ENCODE peak calls at places on chromosomes 11 and 22, in eight cellular contexts. A is left ventricle myocardium inferior, Z is A549, T is foreskin fibroblast, B is iPS-NIHi11, D is caudate nucleus, W is H54, J is non-pigmented ciliary epithelial cell. V is an unnamed sample.

GRCh38 chr22:21650823-21651520 is 8.9 kb downstream of the SDF2L1 start:
- DNase-seq in T (no peak), D (no peak), J (no peak), W (no peak), B (no peak), Z (no peak), A (no peak), V (peak; percentile 33)

GRCh38 chr11:59802639-59803176 is 7.9 kb downstream of the MRPL16 start:
- DNase-seq in W (no peak), Z (peak; percentile 58), A (no peak), B (no peak), D (peak; percentile 40), J (no peak), T (peak; percentile 41), V (peak; percentile 60)

GRCh38 chr11:40877981-40878380 is 581.5 kb downstream of the LRRC4C start:
- DNase-seq in J (no peak), T (no peak), B (no peak), D (no peak), W (no peak), A (no peak), Z (no peak), V (no peak)

GRCh38 chr11:73478737-73479347 is 102.6 kb downstream of the RELT start:
- DNase-seq in D (no peak), W (peak; percentile 19), A (no peak), T (peak; percentile 16), B (peak; percentile 74), Z (peak; percentile 51), J (no peak), V (peak; percentile 23)

GRCh38 chr11:32172771-32173170 is 81.9 kb downstream of the RCN1 start:
- DNase-seq in A (no peak), T (peak; percentile 16), W (no peak), J (no peak), B (no peak), Z (no peak), D (no peak), V (no peak)

GRCh38 chr11:88353835-88354496 is 16.4 kb upstream of the CTSC start:
- DNase-seq in T (no peak), W (no peak), J (no peak), D (no peak), A (no peak), B (no peak), Z (no peak), V (no peak)

GRCh38 chr11:33160147-33160546 is 1.1 kb downstream of the CSTF3 start:
- DNase-seq in B (peak; percentile 15), A (no peak), W (no peak), T (no peak), Z (peak; percentile 46), J (no peak), D (no peak), V (peak; percentile 36)

GRCh38 chr22:17430298-17430900 is 61.1 kb downstream of the CECR2 start:
- DNase-seq in D (no peak), Z (no peak), W (no peak), B (no peak), A (no peak), J (no peak), T (no peak), V (peak; percentile 35)

GRCh38 chr11:75955443-75955842 is 140.4 kb downstream of the UVRAG start:
- DNase-seq in T (no peak), J (no peak), D (no peak), A (no peak), B (no peak), W (no peak), Z (no peak), V (no peak)

GRCh38 chr22:31046591-31047226 is 34.4 kb upstream of the SMTN start:
- DNase-seq in J (no peak), T (peak; percentile 28), Z (no peak), A (peak; percentile 75), D (peak; percentile 3), W (no peak), B (no peak), V (peak; percentile 11)